ENCODE peak calls at places on chromosome 5, in six cellular contexts. A, D, T, P, C and L are unnamed samples.

GRCh38 chr5:35815089-35815936 is 41.4 kb upstream of the IL7R start:
- DNase-seq in A (no peak), D (no peak), T (no peak), P (no peak), C (no peak), L (no peak)

GRCh38 chr5:177995691-177996595 is at the start of gene PROP1:
- DNase-seq in A (no peak), D (no peak), T (no peak), P (no peak), C (no peak), L (no peak)

GRCh38 chr5:57466544-57466943 is 16.1 kb downstream of the ACTBL2 start:
- DNase-seq in A (no peak), D (no peak), T (no peak), P (no peak), C (no peak), L (no peak)

GRCh38 chr5:148820778-148821395 is 5.5 kb upstream of the ADRB2 start:
- DNase-seq in A (peak; percentile 50), D (no peak), T (no peak), P (no peak), C (no peak), L (no peak)

GRCh38 chr5:146020100-146020499 is 83.7 kb downstream of the SH3RF2 start:
- DNase-seq in A (no peak), D (no peak), T (no peak), P (no peak), C (no peak), L (no peak)

GRCh38 chr5:64315778-64316177 is 150.1 kb downstream of the RNF180 start:
- DNase-seq in A (no peak), D (no peak), T (no peak), P (no peak), C (no peak), L (no peak)

GRCh38 chr5:119131530-119132313 is 60.8 kb downstream of the DMXL1 start:
- DNase-seq in A (peak; percentile 19), D (no peak), T (no peak), P (no peak), C (no peak), L (no peak)

GRCh38 chr5:54673523-54674225 is 156.1 kb downstream of the SNX18 start:
- DNase-seq in A (peak; percentile 36), D (peak; percentile 81), T (peak; percentile 24), P (peak; percentile 94), C (peak; percentile 52), L (peak; percentile 37)

GRCh38 chr5:89707891-89708290 is 701.7 kb downstream of the CETN3 start:
- DNase-seq in A (no peak), D (no peak), T (no peak), P (no peak), C (no peak), L (no peak)

GRCh38 chr5:151825445-151825844 is 53.7 kb downstream of the G3BP1 start:
- DNase-seq in A (peak; percentile 69), D (peak; percentile 72), T (no peak), P (no peak), C (no peak), L (peak; percentile 72)

GRCh38 chr5:77795268-77795667 is 19.1 kb upstream of the TBCA start:
- DNase-seq in A (no peak), D (no peak), T (no peak), P (no peak), C (no peak), L (no peak)
- H3K4me1 ChIP-seq in A (no peaks in the 10 kb centered on the region), D (no peaks in the 10 kb centered on the region), T (no peaks in the 10 kb centered on the region), P (no peaks in the 10 kb centered on the region), C (no peaks in the 10 kb centered on the region), L (no peaks in the 10 kb centered on the region)

DNA sequence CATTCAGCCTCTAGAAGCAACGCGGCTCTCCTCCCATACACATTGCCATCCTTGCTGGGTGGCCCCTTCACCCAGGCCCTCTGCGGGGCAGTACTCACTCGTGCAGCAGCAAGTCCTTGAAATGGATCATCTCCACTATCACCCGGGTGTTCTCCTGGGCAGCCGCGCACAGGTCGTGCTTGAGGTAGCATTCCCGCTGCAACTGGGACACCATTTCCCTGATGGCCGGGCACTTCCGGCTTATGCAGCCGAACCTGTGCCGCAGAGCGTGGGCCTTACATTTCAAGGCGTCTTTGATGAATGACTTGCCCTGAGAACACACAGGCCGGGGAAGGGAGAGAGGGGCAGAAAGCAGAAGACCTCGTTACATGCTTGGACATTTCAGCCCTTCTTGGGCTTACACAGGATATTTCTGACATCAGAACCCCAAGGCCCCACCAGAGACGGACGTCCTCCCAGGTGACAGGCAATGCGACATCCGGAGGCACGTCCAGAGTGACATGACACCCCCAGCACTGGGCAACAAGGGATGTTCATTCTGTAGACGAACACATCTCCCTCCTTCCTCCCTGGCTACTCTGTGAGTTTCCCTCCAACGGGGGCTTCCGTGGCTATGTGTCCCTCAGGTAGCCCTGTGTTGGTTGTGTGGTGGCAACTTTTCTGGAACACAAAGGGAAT is 5.0 kb downstream of the STC2 start:
- DNase-seq in A (no peak), D (peak; percentile 51), T (no peak), P (peak; percentile 57), C (no peak), L (no peak)
- H3K4me3 ChIP-seq in A (no peak overlapping the region), D (no peak overlapping the region), T (no peak overlapping the region), P (no peak overlapping the region), C (no peak overlapping the region), L (no peak overlapping the region)

DNA sequence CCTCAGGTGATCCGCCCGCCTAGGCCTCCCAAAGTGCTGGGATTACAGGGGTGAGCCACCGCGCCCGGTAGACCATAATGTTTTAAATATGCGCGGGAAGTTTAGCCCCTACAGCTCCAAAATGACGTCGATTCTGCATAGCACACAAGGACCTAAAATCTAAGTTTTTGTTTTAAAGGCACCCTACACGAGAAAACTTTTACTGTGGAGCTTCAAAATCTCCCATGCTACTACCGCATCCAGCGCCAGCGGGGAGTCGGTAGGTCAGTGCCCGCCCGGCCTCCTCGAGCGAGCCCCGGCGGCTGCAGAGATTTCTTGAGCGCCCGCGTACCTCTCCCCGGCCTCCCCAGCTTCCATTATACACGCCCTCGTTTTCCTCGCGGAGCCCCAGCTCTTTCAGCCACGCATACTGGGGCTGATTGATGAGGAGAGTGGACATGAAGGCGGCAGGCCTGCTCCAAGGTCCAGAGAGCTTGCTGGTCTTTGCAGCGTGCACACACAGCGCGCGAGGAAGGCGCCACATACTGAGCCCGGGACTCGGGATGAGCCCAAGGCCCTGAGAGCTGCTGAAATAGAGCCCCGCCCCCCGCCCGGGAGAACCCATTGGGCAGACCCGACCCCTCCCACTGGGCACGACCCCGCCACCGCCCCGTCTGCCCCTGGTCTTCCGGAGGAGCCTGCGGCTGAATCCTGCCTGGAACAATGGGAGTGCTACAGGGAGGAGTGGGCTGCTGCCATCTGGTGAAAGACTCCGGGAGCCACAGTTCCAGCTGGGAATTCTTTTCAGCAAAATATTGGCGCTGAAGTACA is at the start of gene ALDH7A1:
- DNase-seq in A (no peak), D (peak; percentile 93), T (peak; percentile 92), P (peak; percentile 87), C (peak; percentile 75), L (peak; percentile 83)
- TF ChIP-seq CTCF in A (peak; percentile 56), D (no peak), T (no peak), P (no peak), C (no peak), L (peak; percentile 48)

GRCh38 chr5:137957948-137958347 is 68.7 kb downstream of the PKD2L2 start:
- DNase-seq in A (no peak), D (no peak), T (no peak), P (no peak), C (no peak), L (no peak)
- H3K4me1 ChIP-seq in A (peaks cover 4% of the 10 kb centered on the region), D (peaks cover 26% of the 10 kb centered on the region), T (peaks cover 12% of the 10 kb centered on the region), P (no peaks in the 10 kb centered on the region), C (peaks cover 18% of the 10 kb centered on the region), L (no peaks in the 10 kb centered on the region)

GRCh38 chr5:77960305-77960704 is 184.2 kb upstream of the TBCA start:
- DNase-seq in A (no peak), D (no peak), T (no peak), P (no peak), C (no peak), L (no peak)

GRCh38 chr5:77957081-77957480 is 180.9 kb upstream of the TBCA start:
- DNase-seq in A (no peak), D (no peak), T (no peak), P (no peak), C (no peak), L (no peak)

GRCh38 chr5:77957516-77957915 is 181.4 kb upstream of the TBCA start:
- DNase-seq in A (no peak), D (no peak), T (no peak), P (no peak), C (no peak), L (no peak)

GRCh38 chr5:77958642-77959315 is 182.6 kb upstream of the TBCA start:
- DNase-seq in A (no peak), D (no peak), T (no peak), P (no peak), C (no peak), L (no peak)

DNA sequence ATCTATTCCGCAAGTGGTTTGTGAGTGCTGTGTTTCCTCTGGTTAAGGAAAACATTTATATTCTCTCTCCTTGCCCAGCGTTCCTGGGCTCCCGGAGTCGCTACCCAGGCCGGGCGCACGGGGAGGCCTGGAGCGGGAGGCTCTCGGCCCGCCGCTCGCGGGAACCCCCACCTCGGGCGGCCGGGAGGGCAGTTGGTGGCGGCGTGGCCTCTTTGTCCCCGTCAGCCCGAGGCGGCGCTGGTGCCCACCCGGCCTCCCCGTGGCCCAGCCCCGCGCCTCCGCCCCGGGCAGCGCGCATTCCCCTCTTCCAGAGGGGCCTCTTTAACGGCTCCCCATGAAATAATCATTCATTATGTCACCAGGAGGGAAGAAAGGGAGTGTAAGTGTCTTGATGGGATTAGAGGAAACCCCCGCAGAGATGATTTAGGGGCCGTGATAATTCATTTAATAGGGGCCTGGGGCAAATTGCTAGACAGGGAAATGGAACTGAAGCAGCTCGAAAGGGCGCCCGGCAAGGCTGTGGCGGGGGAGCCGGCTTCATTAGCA is 181.9 kb upstream of the TBCA start:
- DNase-seq in A (no peak), D (no peak), T (no peak), P (no peak), C (no peak), L (no peak)
- H3K4me3 ChIP-seq in A (no peak overlapping the region), D (no peak overlapping the region), T (no peak overlapping the region), P (no peak overlapping the region), C (no peak overlapping the region), L (no peak overlapping the region)

DNA sequence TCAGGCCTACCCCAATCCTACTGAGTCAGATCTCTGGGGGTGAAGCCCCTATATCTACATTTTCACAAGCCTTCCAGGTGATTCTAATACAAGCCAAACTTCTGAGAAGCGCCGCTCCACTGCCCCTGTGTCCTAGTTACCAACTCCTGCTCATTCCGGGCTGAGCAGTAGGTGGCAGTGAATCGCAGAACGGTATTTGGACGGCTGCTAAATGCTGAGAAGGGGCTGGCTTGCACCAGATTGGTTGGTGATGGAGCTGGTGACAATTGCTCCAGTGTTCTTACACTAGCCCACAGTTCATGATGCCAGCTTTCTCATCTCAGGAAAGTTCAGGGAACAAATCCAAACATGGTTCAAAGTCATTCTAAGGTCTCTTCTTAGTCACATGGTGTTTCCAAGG is 31.1 kb upstream of the FGF1 start:
- DNase-seq in A (peak; percentile 51), D (no peak), T (peak; percentile 38), P (no peak), C (no peak), L (no peak)
- TF ChIP-seq CTCF in A (peak; percentile 54), D (no peak), T (no peak), P (no peak), C (no peak), L (no peak)